ENCODE peak calls at places on chromosomes 13 and 19, in nine cellular contexts. One of them, this sample, is unnamed.
A peak's percentile ranks its signal among the peaks of the same experiment; 100 is the strongest.

GRCh38 chr19:55811340-55811739 is 20.5 kb downstream of the NLRP11 start:
- DNase-seq in cardiac muscle cell: no peak
- DNase-seq in activated CD4-positive, CD25-positive, alpha-beta regulatory T cell: no peak
- DNase-seq in stimulated activated CD4-positive, alpha-beta T cell treated with anti-CD3 and anti-CD28 coated beads, Interleukin-1b, Interleukin-23, amount 100 ng/mL, for 1 hour: no peak
- DNase-seq in dermis microvascular lymphatic vessel endothelial cell: no peak
- DNase-seq in CD4-positive, CD25-positive, alpha-beta regulatory T cell: no peak
- DNase-seq in GM23338: no peak
- DNase-seq in choroid plexus epithelial cell: no peak
- DNase-seq in memory B cell: no peak
- DNase-seq in this sample: no peak

GRCh38 chr19:2603320-2603719 is 99.2 kb downstream of the GNG7 start:
- DNase-seq in cardiac muscle cell: peak; percentile 42
- DNase-seq in activated CD4-positive, CD25-positive, alpha-beta regulatory T cell: no peak
- DNase-seq in stimulated activated CD4-positive, alpha-beta T cell treated with anti-CD3 and anti-CD28 coated beads, Interleukin-1b, Interleukin-23, amount 100 ng/mL, for 1 hour: no peak
- DNase-seq in dermis microvascular lymphatic vessel endothelial cell: no peak
- DNase-seq in CD4-positive, CD25-positive, alpha-beta regulatory T cell: no peak
- DNase-seq in GM23338: peak; percentile 75
- DNase-seq in choroid plexus epithelial cell: peak; percentile 50
- DNase-seq in memory B cell: no peak
- DNase-seq in this sample: no peak

GRCh38 chr13:33080962-33081655 is 64.9 kb downstream of the KL start:
- DNase-seq in cardiac muscle cell: no peak
- DNase-seq in activated CD4-positive, CD25-positive, alpha-beta regulatory T cell: no peak
- DNase-seq in stimulated activated CD4-positive, alpha-beta T cell treated with anti-CD3 and anti-CD28 coated beads, Interleukin-1b, Interleukin-23, amount 100 ng/mL, for 1 hour: no peak
- DNase-seq in dermis microvascular lymphatic vessel endothelial cell: no peak
- DNase-seq in CD4-positive, CD25-positive, alpha-beta regulatory T cell: no peak
- DNase-seq in GM23338: no peak
- DNase-seq in choroid plexus epithelial cell: peak; percentile 64
- DNase-seq in memory B cell: no peak
- DNase-seq in this sample: no peak

GRCh38 chr13:112693831-112694497 is 4.1 kb downstream of the ATP11A start:
- DNase-seq in cardiac muscle cell: no peak
- DNase-seq in activated CD4-positive, CD25-positive, alpha-beta regulatory T cell: no peak
- DNase-seq in stimulated activated CD4-positive, alpha-beta T cell treated with anti-CD3 and anti-CD28 coated beads, Interleukin-1b, Interleukin-23, amount 100 ng/mL, for 1 hour: no peak
- DNase-seq in dermis microvascular lymphatic vessel endothelial cell: no peak
- DNase-seq in CD4-positive, CD25-positive, alpha-beta regulatory T cell: no peak
- DNase-seq in GM23338: no peak
- DNase-seq in choroid plexus epithelial cell: peak; percentile 65
- DNase-seq in memory B cell: no peak
- DNase-seq in this sample: no peak

GRCh38 chr13:60933638-60934037 is 482.0 kb downstream of the PCDH20 start:
- DNase-seq in cardiac muscle cell: no peak
- DNase-seq in activated CD4-positive, CD25-positive, alpha-beta regulatory T cell: no peak
- DNase-seq in stimulated activated CD4-positive, alpha-beta T cell treated with anti-CD3 and anti-CD28 coated beads, Interleukin-1b, Interleukin-23, amount 100 ng/mL, for 1 hour: no peak
- DNase-seq in dermis microvascular lymphatic vessel endothelial cell: no peak
- DNase-seq in CD4-positive, CD25-positive, alpha-beta regulatory T cell: no peak
- DNase-seq in GM23338: no peak
- DNase-seq in choroid plexus epithelial cell: no peak
- DNase-seq in memory B cell: no peak
- DNase-seq in this sample: no peak

GRCh38 chr19:3270908-3271307 is 46.4 kb downstream of the CELF5 start:
- DNase-seq in cardiac muscle cell: peak; percentile 23
- DNase-seq in activated CD4-positive, CD25-positive, alpha-beta regulatory T cell: no peak
- DNase-seq in stimulated activated CD4-positive, alpha-beta T cell treated with anti-CD3 and anti-CD28 coated beads, Interleukin-1b, Interleukin-23, amount 100 ng/mL, for 1 hour: peak; percentile 27
- DNase-seq in dermis microvascular lymphatic vessel endothelial cell: no peak
- DNase-seq in CD4-positive, CD25-positive, alpha-beta regulatory T cell: peak; percentile 26
- DNase-seq in GM23338: peak; percentile 96
- DNase-seq in choroid plexus epithelial cell: peak; percentile 52
- DNase-seq in memory B cell: no peak
- DNase-seq in this sample: peak; percentile 24

GRCh38 chr13:23950736-23951510 is 53.6 kb upstream of the C1QTNF9B start:
- DNase-seq in cardiac muscle cell: no peak
- DNase-seq in activated CD4-positive, CD25-positive, alpha-beta regulatory T cell: no peak
- DNase-seq in stimulated activated CD4-positive, alpha-beta T cell treated with anti-CD3 and anti-CD28 coated beads, Interleukin-1b, Interleukin-23, amount 100 ng/mL, for 1 hour: no peak
- DNase-seq in dermis microvascular lymphatic vessel endothelial cell: no peak
- DNase-seq in CD4-positive, CD25-positive, alpha-beta regulatory T cell: no peak
- DNase-seq in GM23338: no peak
- DNase-seq in choroid plexus epithelial cell: no peak
- DNase-seq in memory B cell: no peak
- DNase-seq in this sample: no peak

GRCh38 chr19:17327654-17328516 is 6.8 kb downstream of the ANO8 start:
- DNase-seq in cardiac muscle cell: peak; percentile 89
- DNase-seq in activated CD4-positive, CD25-positive, alpha-beta regulatory T cell: peak; percentile 37
- DNase-seq in stimulated activated CD4-positive, alpha-beta T cell treated with anti-CD3 and anti-CD28 coated beads, Interleukin-1b, Interleukin-23, amount 100 ng/mL, for 1 hour: peak; percentile 42
- DNase-seq in dermis microvascular lymphatic vessel endothelial cell: no peak
- DNase-seq in CD4-positive, CD25-positive, alpha-beta regulatory T cell: peak; percentile 55
- DNase-seq in GM23338: peak; percentile 98
- DNase-seq in choroid plexus epithelial cell: peak; percentile 89
- DNase-seq in memory B cell: peak; percentile 58
- DNase-seq in this sample: peak; percentile 57

GRCh38 chr13:30107126-30107525 is 200.2 kb downstream of the KATNAL1 start:
- DNase-seq in cardiac muscle cell: no peak
- DNase-seq in activated CD4-positive, CD25-positive, alpha-beta regulatory T cell: no peak
- DNase-seq in stimulated activated CD4-positive, alpha-beta T cell treated with anti-CD3 and anti-CD28 coated beads, Interleukin-1b, Interleukin-23, amount 100 ng/mL, for 1 hour: no peak
- DNase-seq in dermis microvascular lymphatic vessel endothelial cell: no peak
- DNase-seq in CD4-positive, CD25-positive, alpha-beta regulatory T cell: no peak
- DNase-seq in GM23338: no peak
- DNase-seq in choroid plexus epithelial cell: no peak
- DNase-seq in memory B cell: no peak
- DNase-seq in this sample: no peak

GRCh38 chr13:81686877-81687276 is 1346.0 kb upstream of the SPRY2 start:
- DNase-seq in cardiac muscle cell: peak; percentile 1
- DNase-seq in activated CD4-positive, CD25-positive, alpha-beta regulatory T cell: no peak
- DNase-seq in stimulated activated CD4-positive, alpha-beta T cell treated with anti-CD3 and anti-CD28 coated beads, Interleukin-1b, Interleukin-23, amount 100 ng/mL, for 1 hour: no peak
- DNase-seq in dermis microvascular lymphatic vessel endothelial cell: no peak
- DNase-seq in CD4-positive, CD25-positive, alpha-beta regulatory T cell: no peak
- DNase-seq in GM23338: no peak
- DNase-seq in choroid plexus epithelial cell: peak; percentile 48
- DNase-seq in memory B cell: no peak
- DNase-seq in this sample: no peak

GRCh38 chr19:34851277-34851804 is 75.4 kb upstream of the ZNF30 start:
- DNase-seq in cardiac muscle cell: no peak
- DNase-seq in activated CD4-positive, CD25-positive, alpha-beta regulatory T cell: no peak
- DNase-seq in stimulated activated CD4-positive, alpha-beta T cell treated with anti-CD3 and anti-CD28 coated beads, Interleukin-1b, Interleukin-23, amount 100 ng/mL, for 1 hour: no peak
- DNase-seq in dermis microvascular lymphatic vessel endothelial cell: no peak
- DNase-seq in CD4-positive, CD25-positive, alpha-beta regulatory T cell: no peak
- DNase-seq in GM23338: peak; percentile 73
- DNase-seq in choroid plexus epithelial cell: no peak
- DNase-seq in memory B cell: no peak
- DNase-seq in this sample: no peak

GRCh38 chr19:4295972-4296771 is 6.0 kb downstream of the TMIGD2 start:
- DNase-seq in cardiac muscle cell: no peak
- DNase-seq in activated CD4-positive, CD25-positive, alpha-beta regulatory T cell: no peak
- DNase-seq in stimulated activated CD4-positive, alpha-beta T cell treated with anti-CD3 and anti-CD28 coated beads, Interleukin-1b, Interleukin-23, amount 100 ng/mL, for 1 hour: no peak
- DNase-seq in dermis microvascular lymphatic vessel endothelial cell: no peak
- DNase-seq in CD4-positive, CD25-positive, alpha-beta regulatory T cell: no peak
- DNase-seq in GM23338: peak; percentile 45
- DNase-seq in choroid plexus epithelial cell: no peak
- DNase-seq in memory B cell: no peak
- DNase-seq in this sample: no peak

GRCh38 chr19:46015080-46015960 is 7.5 kb downstream of the PGLYRP1 start:
- DNase-seq in cardiac muscle cell: peak; percentile 77
- DNase-seq in activated CD4-positive, CD25-positive, alpha-beta regulatory T cell: peak; percentile 51
- DNase-seq in stimulated activated CD4-positive, alpha-beta T cell treated with anti-CD3 and anti-CD28 coated beads, Interleukin-1b, Interleukin-23, amount 100 ng/mL, for 1 hour: peak; percentile 54
- DNase-seq in dermis microvascular lymphatic vessel endothelial cell: no peak
- DNase-seq in CD4-positive, CD25-positive, alpha-beta regulatory T cell: peak; percentile 65
- DNase-seq in GM23338: peak; percentile 96
- DNase-seq in choroid plexus epithelial cell: peak; percentile 18
- DNase-seq in memory B cell: peak; percentile 61
- DNase-seq in this sample: peak; percentile 63

GRCh38 chr13:39612023-39612637 is 9.1 kb upstream of the LHFPL6 start:
- DNase-seq in cardiac muscle cell: peak; percentile 87
- DNase-seq in activated CD4-positive, CD25-positive, alpha-beta regulatory T cell: no peak
- DNase-seq in stimulated activated CD4-positive, alpha-beta T cell treated with anti-CD3 and anti-CD28 coated beads, Interleukin-1b, Interleukin-23, amount 100 ng/mL, for 1 hour: peak; percentile 32
- DNase-seq in dermis microvascular lymphatic vessel endothelial cell: peak; percentile 69
- DNase-seq in CD4-positive, CD25-positive, alpha-beta regulatory T cell: peak; percentile 38
- DNase-seq in GM23338: peak; percentile 93
- DNase-seq in choroid plexus epithelial cell: peak; percentile 91
- DNase-seq in memory B cell: peak; percentile 31
- DNase-seq in this sample: peak; percentile 54

GRCh38 chr19:17933414-17934129 is 757 bp downstream of the CCDC124 start:
- DNase-seq in cardiac muscle cell: no peak
- DNase-seq in activated CD4-positive, CD25-positive, alpha-beta regulatory T cell: no peak
- DNase-seq in stimulated activated CD4-positive, alpha-beta T cell treated with anti-CD3 and anti-CD28 coated beads, Interleukin-1b, Interleukin-23, amount 100 ng/mL, for 1 hour: no peak
- DNase-seq in dermis microvascular lymphatic vessel endothelial cell: no peak
- DNase-seq in CD4-positive, CD25-positive, alpha-beta regulatory T cell: no peak
- DNase-seq in GM23338: peak; percentile 18
- DNase-seq in choroid plexus epithelial cell: peak; percentile 54
- DNase-seq in memory B cell: peak; percentile 28
- DNase-seq in this sample: no peak

GRCh38 chr19:6100284-6100915 is 9.9 kb downstream of the RFX2 start:
- DNase-seq in cardiac muscle cell: no peak
- DNase-seq in activated CD4-positive, CD25-positive, alpha-beta regulatory T cell: peak; percentile 16
- DNase-seq in stimulated activated CD4-positive, alpha-beta T cell treated with anti-CD3 and anti-CD28 coated beads, Interleukin-1b, Interleukin-23, amount 100 ng/mL, for 1 hour: no peak
- DNase-seq in dermis microvascular lymphatic vessel endothelial cell: no peak
- DNase-seq in CD4-positive, CD25-positive, alpha-beta regulatory T cell: no peak
- DNase-seq in GM23338: peak; percentile 5
- DNase-seq in choroid plexus epithelial cell: no peak
- DNase-seq in memory B cell: peak; percentile 30
- DNase-seq in this sample: no peak

GRCh38 chr13:111398715-111399299 is 78.4 kb downstream of the TEX29 start:
- DNase-seq in cardiac muscle cell: no peak
- DNase-seq in activated CD4-positive, CD25-positive, alpha-beta regulatory T cell: no peak
- DNase-seq in stimulated activated CD4-positive, alpha-beta T cell treated with anti-CD3 and anti-CD28 coated beads, Interleukin-1b, Interleukin-23, amount 100 ng/mL, for 1 hour: no peak
- DNase-seq in dermis microvascular lymphatic vessel endothelial cell: no peak
- DNase-seq in CD4-positive, CD25-positive, alpha-beta regulatory T cell: no peak
- DNase-seq in GM23338: no peak
- DNase-seq in choroid plexus epithelial cell: no peak
- DNase-seq in memory B cell: no peak
- DNase-seq in this sample: no peak

GRCh38 chr13:32905864-32906180 is 110.4 kb upstream of the KL start:
- DNase-seq in cardiac muscle cell: no peak
- DNase-seq in activated CD4-positive, CD25-positive, alpha-beta regulatory T cell: no peak
- DNase-seq in stimulated activated CD4-positive, alpha-beta T cell treated with anti-CD3 and anti-CD28 coated beads, Interleukin-1b, Interleukin-23, amount 100 ng/mL, for 1 hour: no peak
- DNase-seq in dermis microvascular lymphatic vessel endothelial cell: no peak
- DNase-seq in CD4-positive, CD25-positive, alpha-beta regulatory T cell: no peak
- DNase-seq in GM23338: no peak
- DNase-seq in choroid plexus epithelial cell: peak; percentile 68
- DNase-seq in memory B cell: no peak
- DNase-seq in this sample: no peak

GRCh38 chr19:38511074-38511708 is 77.7 kb downstream of the RYR1 start:
- DNase-seq in cardiac muscle cell: no peak
- DNase-seq in activated CD4-positive, CD25-positive, alpha-beta regulatory T cell: no peak
- DNase-seq in stimulated activated CD4-positive, alpha-beta T cell treated with anti-CD3 and anti-CD28 coated beads, Interleukin-1b, Interleukin-23, amount 100 ng/mL, for 1 hour: no peak
- DNase-seq in dermis microvascular lymphatic vessel endothelial cell: no peak
- DNase-seq in CD4-positive, CD25-positive, alpha-beta regulatory T cell: no peak
- DNase-seq in GM23338: no peak
- DNase-seq in choroid plexus epithelial cell: no peak
- DNase-seq in memory B cell: no peak
- DNase-seq in this sample: no peak

GRCh38 chr19:35663981-35664380 is 2.3 kb upstream of the UPK1A start:
- DNase-seq in cardiac muscle cell: no peak
- DNase-seq in activated CD4-positive, CD25-positive, alpha-beta regulatory T cell: no peak
- DNase-seq in stimulated activated CD4-positive, alpha-beta T cell treated with anti-CD3 and anti-CD28 coated beads, Interleukin-1b, Interleukin-23, amount 100 ng/mL, for 1 hour: no peak
- DNase-seq in dermis microvascular lymphatic vessel endothelial cell: no peak
- DNase-seq in CD4-positive, CD25-positive, alpha-beta regulatory T cell: no peak
- DNase-seq in GM23338: no peak
- DNase-seq in choroid plexus epithelial cell: no peak
- DNase-seq in memory B cell: no peak
- DNase-seq in this sample: no peak

GRCh38 chr13:43159007-43159406 is 135.6 kb downstream of the DNAJC15 start:
- DNase-seq in cardiac muscle cell: no peak
- DNase-seq in activated CD4-positive, CD25-positive, alpha-beta regulatory T cell: no peak
- DNase-seq in stimulated activated CD4-positive, alpha-beta T cell treated with anti-CD3 and anti-CD28 coated beads, Interleukin-1b, Interleukin-23, amount 100 ng/mL, for 1 hour: no peak
- DNase-seq in dermis microvascular lymphatic vessel endothelial cell: no peak
- DNase-seq in CD4-positive, CD25-positive, alpha-beta regulatory T cell: no peak
- DNase-seq in GM23338: peak; percentile 54
- DNase-seq in choroid plexus epithelial cell: peak; percentile 74
- DNase-seq in memory B cell: no peak
- DNase-seq in this sample: no peak

GRCh38 chr19:11673608-11674041 is 65.1 kb downstream of the ZNF823 start:
- DNase-seq in cardiac muscle cell: peak; percentile 88
- DNase-seq in activated CD4-positive, CD25-positive, alpha-beta regulatory T cell: no peak
- DNase-seq in stimulated activated CD4-positive, alpha-beta T cell treated with anti-CD3 and anti-CD28 coated beads, Interleukin-1b, Interleukin-23, amount 100 ng/mL, for 1 hour: no peak
- DNase-seq in dermis microvascular lymphatic vessel endothelial cell: peak; percentile 58
- DNase-seq in CD4-positive, CD25-positive, alpha-beta regulatory T cell: no peak
- DNase-seq in GM23338: peak; percentile 93
- DNase-seq in choroid plexus epithelial cell: peak; percentile 73
- DNase-seq in memory B cell: peak; percentile 14
- DNase-seq in this sample: no peak

GRCh38 chr13:44021422-44021821 is 141.7 kb downstream of the LACC1 start:
- DNase-seq in cardiac muscle cell: no peak
- DNase-seq in activated CD4-positive, CD25-positive, alpha-beta regulatory T cell: no peak
- DNase-seq in stimulated activated CD4-positive, alpha-beta T cell treated with anti-CD3 and anti-CD28 coated beads, Interleukin-1b, Interleukin-23, amount 100 ng/mL, for 1 hour: no peak
- DNase-seq in dermis microvascular lymphatic vessel endothelial cell: no peak
- DNase-seq in CD4-positive, CD25-positive, alpha-beta regulatory T cell: no peak
- DNase-seq in GM23338: no peak
- DNase-seq in choroid plexus epithelial cell: no peak
- DNase-seq in memory B cell: no peak
- DNase-seq in this sample: no peak

GRCh38 chr19:38634757-38635482 is 12.5 kb upstream of the ACTN4 start:
- DNase-seq in cardiac muscle cell: peak; percentile 69
- DNase-seq in activated CD4-positive, CD25-positive, alpha-beta regulatory T cell: peak; percentile 60
- DNase-seq in stimulated activated CD4-positive, alpha-beta T cell treated with anti-CD3 and anti-CD28 coated beads, Interleukin-1b, Interleukin-23, amount 100 ng/mL, for 1 hour: peak; percentile 61
- DNase-seq in dermis microvascular lymphatic vessel endothelial cell: no peak
- DNase-seq in CD4-positive, CD25-positive, alpha-beta regulatory T cell: peak; percentile 66
- DNase-seq in GM23338: peak; percentile 73
- DNase-seq in choroid plexus epithelial cell: peak; percentile 69
- DNase-seq in memory B cell: peak; percentile 80
- DNase-seq in this sample: peak; percentile 70

GRCh38 chr19:887072-887471 is 5.9 kb downstream of the MED16 start:
- DNase-seq in cardiac muscle cell: peak; percentile 30
- DNase-seq in activated CD4-positive, CD25-positive, alpha-beta regulatory T cell: no peak
- DNase-seq in stimulated activated CD4-positive, alpha-beta T cell treated with anti-CD3 and anti-CD28 coated beads, Interleukin-1b, Interleukin-23, amount 100 ng/mL, for 1 hour: no peak
- DNase-seq in dermis microvascular lymphatic vessel endothelial cell: no peak
- DNase-seq in CD4-positive, CD25-positive, alpha-beta regulatory T cell: no peak
- DNase-seq in GM23338: no peak
- DNase-seq in choroid plexus epithelial cell: peak; percentile 65
- DNase-seq in memory B cell: no peak
- DNase-seq in this sample: no peak

GRCh38 chr13:74290324-74290773 is 156.1 kb upstream of the KLF12 start:
- DNase-seq in cardiac muscle cell: peak; percentile 87
- DNase-seq in activated CD4-positive, CD25-positive, alpha-beta regulatory T cell: no peak
- DNase-seq in stimulated activated CD4-positive, alpha-beta T cell treated with anti-CD3 and anti-CD28 coated beads, Interleukin-1b, Interleukin-23, amount 100 ng/mL, for 1 hour: no peak
- DNase-seq in dermis microvascular lymphatic vessel endothelial cell: no peak
- DNase-seq in CD4-positive, CD25-positive, alpha-beta regulatory T cell: peak; percentile 43
- DNase-seq in GM23338: peak; percentile 93
- DNase-seq in choroid plexus epithelial cell: peak; percentile 98
- DNase-seq in memory B cell: peak; percentile 39
- DNase-seq in this sample: no peak

GRCh38 chr19:5484398-5485285 is 29.4 kb downstream of the ZNRF4 start:
- DNase-seq in cardiac muscle cell: peak; percentile 24
- DNase-seq in activated CD4-positive, CD25-positive, alpha-beta regulatory T cell: no peak
- DNase-seq in stimulated activated CD4-positive, alpha-beta T cell treated with anti-CD3 and anti-CD28 coated beads, Interleukin-1b, Interleukin-23, amount 100 ng/mL, for 1 hour: no peak
- DNase-seq in dermis microvascular lymphatic vessel endothelial cell: no peak
- DNase-seq in CD4-positive, CD25-positive, alpha-beta regulatory T cell: no peak
- DNase-seq in GM23338: peak; percentile 27
- DNase-seq in choroid plexus epithelial cell: peak; percentile 17
- DNase-seq in memory B cell: no peak
- DNase-seq in this sample: no peak

GRCh38 chr19:2613507-2614295 is 88.8 kb downstream of the GNG7 start:
- DNase-seq in cardiac muscle cell: peak; percentile 53
- DNase-seq in activated CD4-positive, CD25-positive, alpha-beta regulatory T cell: peak; percentile 30
- DNase-seq in stimulated activated CD4-positive, alpha-beta T cell treated with anti-CD3 and anti-CD28 coated beads, Interleukin-1b, Interleukin-23, amount 100 ng/mL, for 1 hour: no peak
- DNase-seq in dermis microvascular lymphatic vessel endothelial cell: no peak
- DNase-seq in CD4-positive, CD25-positive, alpha-beta regulatory T cell: peak; percentile 36
- DNase-seq in GM23338: peak; percentile 83
- DNase-seq in choroid plexus epithelial cell: peak; percentile 54
- DNase-seq in memory B cell: peak; percentile 66
- DNase-seq in this sample: peak; percentile 49

GRCh38 chr13:30114586-30115256 is 192.6 kb downstream of the KATNAL1 start:
- DNase-seq in cardiac muscle cell: peak; percentile 93
- DNase-seq in activated CD4-positive, CD25-positive, alpha-beta regulatory T cell: peak; percentile 91
- DNase-seq in stimulated activated CD4-positive, alpha-beta T cell treated with anti-CD3 and anti-CD28 coated beads, Interleukin-1b, Interleukin-23, amount 100 ng/mL, for 1 hour: peak; percentile 94
- DNase-seq in dermis microvascular lymphatic vessel endothelial cell: peak; percentile 58
- DNase-seq in CD4-positive, CD25-positive, alpha-beta regulatory T cell: peak; percentile 82
- DNase-seq in GM23338: peak; percentile 93
- DNase-seq in choroid plexus epithelial cell: peak; percentile 77
- DNase-seq in memory B cell: peak; percentile 96
- DNase-seq in this sample: peak; percentile 96

GRCh38 chr19:19657397-19657783 is 6.1 kb downstream of the ATP13A1 start:
- DNase-seq in cardiac muscle cell: no peak
- DNase-seq in activated CD4-positive, CD25-positive, alpha-beta regulatory T cell: no peak
- DNase-seq in stimulated activated CD4-positive, alpha-beta T cell treated with anti-CD3 and anti-CD28 coated beads, Interleukin-1b, Interleukin-23, amount 100 ng/mL, for 1 hour: no peak
- DNase-seq in dermis microvascular lymphatic vessel endothelial cell: no peak
- DNase-seq in CD4-positive, CD25-positive, alpha-beta regulatory T cell: no peak
- DNase-seq in GM23338: no peak
- DNase-seq in choroid plexus epithelial cell: no peak
- DNase-seq in memory B cell: no peak
- DNase-seq in this sample: no peak